ENCODE peak calls at places on chromosomes 5 and 9, in seven cellular contexts. One of them, this sample, is unnamed. For H3K36me3, the result is how much of the 10 kb centered on the place peaks cover.

GRCh38 chr5:40754381-40755092 is 1.2 kb downstream of the TTC33 start:
- DNase-seq in ovary: no peak
- DNase-seq in adipocyte: peak
- DNase-seq in psoas muscle: no peak
- DNase-seq in heart right ventricle: no peak
- DNase-seq in HCT116: no peak
- DNase-seq in HepG2: no peak
- DNase-seq in this sample: peak

GRCh38 chr5:71483355-71483754 is 27.9 kb downstream of the BDP1 start:
- DNase-seq in ovary: no peak
- DNase-seq in adipocyte: peak
- DNase-seq in psoas muscle: no peak
- DNase-seq in heart right ventricle: no peak
- DNase-seq in HCT116: peak
- DNase-seq in HepG2: peak
- DNase-seq in this sample: peak

GRCh38 chr9:92295827-92296258 is 2.3 kb upstream of the IARS1 start:
- DNase-seq in ovary: no peak
- DNase-seq in adipocyte: no peak
- DNase-seq in psoas muscle: no peak
- DNase-seq in heart right ventricle: no peak
- DNase-seq in HCT116: no peak
- DNase-seq in HepG2: no peak
- DNase-seq in this sample: peak

GRCh38 chr5:131324311-131324710 is 60.5 kb downstream of the CDC42SE2 start:
- DNase-seq in ovary: no peak
- DNase-seq in adipocyte: no peak
- DNase-seq in psoas muscle: no peak
- DNase-seq in heart right ventricle: no peak
- DNase-seq in HCT116: no peak
- DNase-seq in HepG2: no peak
- DNase-seq in this sample: no peak

GRCh38 chr5:42514759-42515158 is 91.5 kb downstream of the GHR start:
- DNase-seq in ovary: no peak
- DNase-seq in adipocyte: no peak
- DNase-seq in psoas muscle: no peak
- DNase-seq in heart right ventricle: no peak
- DNase-seq in HCT116: no peak
- DNase-seq in HepG2: peak
- DNase-seq in this sample: peak

GRCh38 chr9:124733964-124734740 is 37.0 kb downstream of the NR6A1 start:
- DNase-seq in ovary: no peak
- DNase-seq in adipocyte: no peak
- DNase-seq in psoas muscle: no peak
- DNase-seq in heart right ventricle: no peak
- DNase-seq in HCT116: no peak
- DNase-seq in HepG2: peak
- DNase-seq in this sample: peak

GRCh38 chr9:72324974-72325373 is 40.0 kb downstream of the ZFAND5 start:
- DNase-seq in ovary: no peak
- DNase-seq in adipocyte: no peak
- DNase-seq in psoas muscle: no peak
- DNase-seq in heart right ventricle: no peak
- DNase-seq in HCT116: no peak
- DNase-seq in HepG2: peak
- DNase-seq in this sample: no peak

GRCh38 chr5:130323804-130324454 is 419.7 kb downstream of the CHSY3 start:
- DNase-seq in ovary: no peak
- DNase-seq in adipocyte: no peak
- DNase-seq in psoas muscle: no peak
- DNase-seq in heart right ventricle: no peak
- DNase-seq in HCT116: no peak
- DNase-seq in HepG2: no peak
- DNase-seq in this sample: peak

GRCh38 chr9:101569736-101570501 is 24.9 kb downstream of the PPP3R2 start:
- DNase-seq in ovary: no peak
- DNase-seq in adipocyte: no peak
- DNase-seq in psoas muscle: no peak
- DNase-seq in heart right ventricle: no peak
- DNase-seq in HCT116: no peak
- DNase-seq in HepG2: no peak
- DNase-seq in this sample: no peak

GRCh38 chr9:34994429-34995287 is 5.1 kb downstream of the DNAJB5 start:
- DNase-seq in ovary: no peak
- DNase-seq in adipocyte: peak
- DNase-seq in psoas muscle: no peak
- DNase-seq in heart right ventricle: no peak
- DNase-seq in HCT116: peak
- DNase-seq in HepG2: peak
- DNase-seq in this sample: peak

GRCh38 chr5:14385022-14385421 is 196.6 kb upstream of the OTULINL start:
- DNase-seq in ovary: no peak
- DNase-seq in adipocyte: no peak
- DNase-seq in psoas muscle: no peak
- DNase-seq in heart right ventricle: no peak
- DNase-seq in HCT116: no peak
- DNase-seq in HepG2: no peak
- DNase-seq in this sample: no peak

GRCh38 chr9:22053178-22053577 is 44.1 kb upstream of the CDKN2B start:
- DNase-seq in ovary: no peak
- DNase-seq in adipocyte: no peak
- DNase-seq in psoas muscle: no peak
- DNase-seq in heart right ventricle: no peak
- DNase-seq in HCT116: no peak
- DNase-seq in HepG2: no peak
- DNase-seq in this sample: no peak

GRCh38 chr5:175207321-175208040 is 236.5 kb downstream of the DRD1 start:
- DNase-seq in ovary: no peak
- DNase-seq in adipocyte: no peak
- DNase-seq in psoas muscle: no peak
- DNase-seq in heart right ventricle: no peak
- DNase-seq in HCT116: no peak
- DNase-seq in HepG2: no peak
- DNase-seq in this sample: no peak

GRCh38 chr5:134370306-134370870 is 981 bp upstream of the UBE2B start:
- DNase-seq in ovary: no peak
- DNase-seq in adipocyte: no peak
- DNase-seq in psoas muscle: no peak
- DNase-seq in heart right ventricle: no peak
- DNase-seq in HCT116: no peak
- DNase-seq in HepG2: no peak
- DNase-seq in this sample: peak

GRCh38 chr9:84822589-84823233 is 153.2 kb downstream of the NTRK2 start:
- DNase-seq in ovary: no peak
- DNase-seq in adipocyte: no peak
- DNase-seq in psoas muscle: no peak
- DNase-seq in heart right ventricle: no peak
- DNase-seq in HCT116: no peak
- DNase-seq in HepG2: no peak
- DNase-seq in this sample: no peak

GRCh38 chr5:56264417-56265025 is 31.4 kb upstream of the ANKRD55 start:
- DNase-seq in ovary: no peak
- DNase-seq in adipocyte: peak
- DNase-seq in psoas muscle: no peak
- DNase-seq in heart right ventricle: no peak
- DNase-seq in HCT116: peak
- DNase-seq in HepG2: peak
- DNase-seq in this sample: peak

GRCh38 chr5:61381968-61382367 is 49.9 kb downstream of the ZSWIM6 start:
- DNase-seq in ovary: no peak
- DNase-seq in adipocyte: no peak
- DNase-seq in psoas muscle: no peak
- DNase-seq in heart right ventricle: no peak
- DNase-seq in HCT116: no peak
- DNase-seq in HepG2: no peak
- DNase-seq in this sample: no peak

GRCh38 chr9:87615547-87616148 is 110.3 kb upstream of the CTSL start:
- DNase-seq in ovary: no peak
- DNase-seq in adipocyte: no peak
- DNase-seq in psoas muscle: no peak
- DNase-seq in heart right ventricle: no peak
- DNase-seq in HCT116: no peak
- DNase-seq in HepG2: no peak
- DNase-seq in this sample: peak

GRCh38 chr9:133514475-133515239 is 10.1 kb downstream of the MYMK start:
- DNase-seq in ovary: peak
- DNase-seq in adipocyte: no peak
- DNase-seq in psoas muscle: peak
- DNase-seq in heart right ventricle: peak
- DNase-seq in HCT116: no peak
- DNase-seq in HepG2: no peak
- DNase-seq in this sample: no peak

GRCh38 chr9:96441798-96442445 is 8.0 kb upstream of the HABP4 start:
- DNase-seq in ovary: no peak
- DNase-seq in adipocyte: peak
- DNase-seq in psoas muscle: no peak
- DNase-seq in heart right ventricle: no peak
- DNase-seq in HCT116: no peak
- DNase-seq in HepG2: peak
- DNase-seq in this sample: peak

GRCh38 chr9:16258708-16259107 is 611.8 kb downstream of the BNC2 start:
- DNase-seq in ovary: no peak
- DNase-seq in adipocyte: no peak
- DNase-seq in psoas muscle: no peak
- DNase-seq in heart right ventricle: no peak
- DNase-seq in HCT116: no peak
- DNase-seq in HepG2: no peak
- DNase-seq in this sample: no peak

GRCh38 chr9:83385317-83385716 is 152.9 kb downstream of the FRMD3 start:
- DNase-seq in ovary: no peak
- DNase-seq in adipocyte: peak
- DNase-seq in psoas muscle: no peak
- DNase-seq in heart right ventricle: no peak
- DNase-seq in HCT116: no peak
- DNase-seq in HepG2: no peak
- DNase-seq in this sample: no peak

GRCh38 chr9:106929471-106930198 is 66.7 kb downstream of the ZNF462 start:
- DNase-seq in ovary: peak
- DNase-seq in adipocyte: no peak
- DNase-seq in psoas muscle: no peak
- DNase-seq in heart right ventricle: no peak
- DNase-seq in HCT116: no peak
- DNase-seq in HepG2: no peak
- DNase-seq in this sample: no peak

GRCh38 chr9:106925392-106925791 is 62.4 kb downstream of the ZNF462 start:
- DNase-seq in ovary: no peak
- DNase-seq in adipocyte: no peak
- DNase-seq in psoas muscle: no peak
- DNase-seq in heart right ventricle: no peak
- DNase-seq in HCT116: no peak
- DNase-seq in HepG2: no peak
- DNase-seq in this sample: no peak

GRCh38 chr9:106928350-106928749 is 65.4 kb downstream of the ZNF462 start:
- DNase-seq in ovary: no peak
- DNase-seq in adipocyte: no peak
- DNase-seq in psoas muscle: no peak
- DNase-seq in heart right ventricle: no peak
- DNase-seq in HCT116: no peak
- DNase-seq in HepG2: no peak
- DNase-seq in this sample: no peak

GRCh38 chr9:106930477-106930876 is 67.5 kb downstream of the ZNF462 start:
- DNase-seq in ovary: no peak
- DNase-seq in adipocyte: no peak
- DNase-seq in psoas muscle: no peak
- DNase-seq in heart right ventricle: no peak
- DNase-seq in HCT116: no peak
- DNase-seq in HepG2: no peak
- DNase-seq in this sample: no peak

GRCh38 chr9:106927916-106928315 is 65.0 kb downstream of the ZNF462 start:
- DNase-seq in ovary: no peak
- DNase-seq in adipocyte: no peak
- DNase-seq in psoas muscle: no peak
- DNase-seq in heart right ventricle: no peak
- DNase-seq in HCT116: no peak
- DNase-seq in HepG2: no peak
- DNase-seq in this sample: no peak
- H3K36me3 ChIP-seq in ovary: under half
- H3K36me3 ChIP-seq in adipocyte: half or more
- H3K36me3 ChIP-seq in psoas muscle: under half
- H3K36me3 ChIP-seq in heart right ventricle: half or more
- H3K36me3 ChIP-seq in HCT116: under half
- H3K36me3 ChIP-seq in HepG2: under half
- H3K36me3 ChIP-seq in this sample: under half

GRCh38 chr5:135555530-135555929 is 19.8 kb upstream of the NEUROG1 start:
- DNase-seq in ovary: no peak
- DNase-seq in adipocyte: no peak
- DNase-seq in psoas muscle: no peak
- DNase-seq in heart right ventricle: no peak
- DNase-seq in HCT116: no peak
- DNase-seq in HepG2: no peak
- DNase-seq in this sample: no peak
- H3K36me3 ChIP-seq in ovary: under half
- H3K36me3 ChIP-seq in adipocyte: under half
- H3K36me3 ChIP-seq in psoas muscle: under half
- H3K36me3 ChIP-seq in heart right ventricle: under half
- H3K36me3 ChIP-seq in HCT116: under half
- H3K36me3 ChIP-seq in HepG2: under half
- H3K36me3 ChIP-seq in this sample: under half

GRCh38 chr9:130696139-130696650 is 2.6 kb downstream of the EXOSC2 start:
- DNase-seq in ovary: no peak
- DNase-seq in adipocyte: no peak
- DNase-seq in psoas muscle: no peak
- DNase-seq in heart right ventricle: no peak
- DNase-seq in HCT116: no peak
- DNase-seq in HepG2: no peak
- DNase-seq in this sample: no peak

GRCh38 chr9:130694205-130694604 is 625 bp downstream of the EXOSC2 start:
- DNase-seq in ovary: no peak
- DNase-seq in adipocyte: no peak
- DNase-seq in psoas muscle: no peak
- DNase-seq in heart right ventricle: no peak
- DNase-seq in HCT116: no peak
- DNase-seq in HepG2: no peak
- DNase-seq in this sample: no peak

GRCh38 chr9:130699047-130699446 is 5.5 kb downstream of the EXOSC2 start:
- DNase-seq in ovary: no peak
- DNase-seq in adipocyte: no peak
- DNase-seq in psoas muscle: no peak
- DNase-seq in heart right ventricle: no peak
- DNase-seq in HCT116: no peak
- DNase-seq in HepG2: no peak
- DNase-seq in this sample: no peak

GRCh38 chr9:130698514-130698913 is 4.9 kb downstream of the EXOSC2 start:
- DNase-seq in ovary: no peak
- DNase-seq in adipocyte: peak
- DNase-seq in psoas muscle: no peak
- DNase-seq in heart right ventricle: no peak
- DNase-seq in HCT116: no peak
- DNase-seq in HepG2: peak
- DNase-seq in this sample: no peak

GRCh38 chr9:130696996-130697395 is 3.4 kb downstream of the EXOSC2 start:
- DNase-seq in ovary: no peak
- DNase-seq in adipocyte: no peak
- DNase-seq in psoas muscle: no peak
- DNase-seq in heart right ventricle: no peak
- DNase-seq in HCT116: no peak
- DNase-seq in HepG2: no peak
- DNase-seq in this sample: peak
- H3K36me3 ChIP-seq in ovary: under half
- H3K36me3 ChIP-seq in adipocyte: under half
- H3K36me3 ChIP-seq in psoas muscle: under half
- H3K36me3 ChIP-seq in heart right ventricle: half or more
- H3K36me3 ChIP-seq in HCT116: half or more
- H3K36me3 ChIP-seq in HepG2: half or more
- H3K36me3 ChIP-seq in this sample: under half

GRCh38 chr9:131577005-131578000 is 32.0 kb downstream of the PRRT1B start:
- DNase-seq in ovary: no peak
- DNase-seq in adipocyte: no peak
- DNase-seq in psoas muscle: no peak
- DNase-seq in heart right ventricle: no peak
- DNase-seq in HCT116: no peak
- DNase-seq in HepG2: no peak
- DNase-seq in this sample: no peak
- H3K36me3 ChIP-seq in ovary: under half
- H3K36me3 ChIP-seq in adipocyte: under half
- H3K36me3 ChIP-seq in psoas muscle: under half
- H3K36me3 ChIP-seq in heart right ventricle: half or more
- H3K36me3 ChIP-seq in HCT116: under half
- H3K36me3 ChIP-seq in HepG2: under half
- H3K36me3 ChIP-seq in this sample: under half